ENCODE peak calls at places on chromosomes 16 and 17, in nine cellular contexts. N is ovary; A is left lung; H is Panc1; Q is GM23338; C is esophagus squamous epithelium; D is colonic mucosa; K is CD8-positive, alpha-beta memory T cell; V is fibroblast of lung. T is an unnamed sample.
A peak's percentile ranks its signal among the peaks of the same experiment; 100 is the strongest.

GRCh38 chr17:46086821-46087220 is 87.8 kb downstream of the STH start:
- DNase-seq in N (no peak), A (no peak), H (no peak), Q (no peak), C (no peak), D (no peak), K (no peak), V (no peak), T (no peak)

GRCh38 chr16:73092236-73092781 is 44.4 kb upstream of the ZFHX3 start:
- DNase-seq in N (no peak), A (no peak), H (no peak), Q (no peak), C (no peak), D (no peak), K (no peak), V (no peak), T (no peak)

GRCh38 chr16:29742683-29743275 is 3.0 kb downstream of the C16orf54 start:
- DNase-seq in N (no peak), A (no peak), H (no peak), Q (no peak), C (no peak), D (peak; percentile 45), K (peak; percentile 44), V (no peak), T (no peak)

GRCh38 chr17:40680998-40681397 is 16.0 kb upstream of the KRT222 start:
- DNase-seq in N (no peak), A (no peak), H (no peak), Q (no peak), C (no peak), D (no peak), K (no peak), V (no peak), T (no peak)

GRCh38 chr17:42518046-42518754 is 17.8 kb upstream of the NAGLU start:
- DNase-seq in N (peak; percentile 83), A (peak; percentile 81), H (peak; percentile 69), Q (no peak), C (no peak), D (peak; percentile 87), K (no peak), V (peak; percentile 97), T (peak; percentile 10)

GRCh38 chr17:18968945-18969887 is 17.3 kb downstream of the SLC5A10 start:
- DNase-seq in N (no peak), A (peak; percentile 48), H (no peak), Q (no peak), C (no peak), D (peak; percentile 93), K (no peak), V (peak; percentile 16), T (peak; percentile 77)

GRCh38 chr16:70298988-70299938 is at the start of gene DDX19B:
- DNase-seq in N (peak; percentile 80), A (peak; percentile 87), H (no peak), Q (peak; percentile 85), C (peak; percentile 33), D (peak; percentile 85), K (peak; percentile 57), V (peak; percentile 72), T (peak; percentile 89)

GRCh38 chr16:89687092-89687940 is 827 bp downstream of the CDK10 start:
- DNase-seq in N (no peak), A (no peak), H (no peak), Q (peak; percentile 59), C (no peak), D (peak; percentile 93), K (no peak), V (peak; percentile 67), T (peak; percentile 83)

GRCh38 chr16:50323335-50324011 is 45.3 kb downstream of the BRD7 start:
- DNase-seq in N (no peak), A (no peak), H (peak; percentile 8), Q (no peak), C (no peak), D (no peak), K (peak; percentile 25), V (peak; percentile 42), T (no peak)

GRCh38 chr17:34499576-34499975 is 79.8 kb upstream of the TMEM132E start:
- DNase-seq in N (no peak), A (no peak), H (no peak), Q (peak; percentile 91), C (no peak), D (no peak), K (no peak), V (peak; percentile 13), T (peak; percentile 73)

GRCh38 chr17:39867084-39867890 is 715 bp upstream of the ZPBP2 start:
- DNase-seq in N (no peak), A (no peak), H (no peak), Q (no peak), C (no peak), D (no peak), K (peak; percentile 35), V (no peak), T (no peak)

GRCh38 chr17:74119049-74119580 is 84.4 kb upstream of the RPL38 start:
- DNase-seq in N (no peak), A (no peak), H (no peak), Q (no peak), C (no peak), D (no peak), K (no peak), V (no peak), T (no peak)

GRCh38 chr17:50954641-50955121 is 88.5 kb upstream of the TOB1 start:
- DNase-seq in N (no peak), A (no peak), H (no peak), Q (no peak), C (no peak), D (no peak), K (no peak), V (no peak), T (peak; percentile 54)

GRCh38 chr17:27782791-27783206 is 17.5 kb downstream of the NOS2 start:
- DNase-seq in N (no peak), A (no peak), H (no peak), Q (no peak), C (no peak), D (no peak), K (no peak), V (no peak), T (no peak)

GRCh38 chr16:11670171-11671131 is 2.2 kb downstream of the SNN start:
- DNase-seq in N (peak; percentile 44), A (no peak), H (no peak), Q (no peak), C (no peak), D (no peak), K (peak; percentile 62), V (no peak), T (peak; percentile 66)

GRCh38 chr16:88687254-88687576 is 908 bp upstream of the SNAI3 start:
- DNase-seq in N (no peak), A (no peak), H (no peak), Q (no peak), C (no peak), D (no peak), K (no peak), V (no peak), T (no peak)

GRCh38 chr17:47368262-47368661 is 44.5 kb downstream of the EFCAB13 start:
- DNase-seq in N (no peak), A (no peak), H (no peak), Q (no peak), C (no peak), D (no peak), K (no peak), V (no peak), T (no peak)

GRCh38 chr17:32771396-32771795 is 105.5 kb downstream of the MYO1D start:
- DNase-seq in N (no peak), A (no peak), H (peak; percentile 33), Q (no peak), C (no peak), D (no peak), K (no peak), V (no peak), T (no peak)

GRCh38 chr17:77124192-77124908 is 16.4 kb upstream of the SEC14L1 start:
- DNase-seq in N (no peak), A (peak; percentile 60), H (peak; percentile 69), Q (no peak), C (no peak), D (no peak), K (no peak), V (peak; percentile 85), T (no peak)

DNA sequence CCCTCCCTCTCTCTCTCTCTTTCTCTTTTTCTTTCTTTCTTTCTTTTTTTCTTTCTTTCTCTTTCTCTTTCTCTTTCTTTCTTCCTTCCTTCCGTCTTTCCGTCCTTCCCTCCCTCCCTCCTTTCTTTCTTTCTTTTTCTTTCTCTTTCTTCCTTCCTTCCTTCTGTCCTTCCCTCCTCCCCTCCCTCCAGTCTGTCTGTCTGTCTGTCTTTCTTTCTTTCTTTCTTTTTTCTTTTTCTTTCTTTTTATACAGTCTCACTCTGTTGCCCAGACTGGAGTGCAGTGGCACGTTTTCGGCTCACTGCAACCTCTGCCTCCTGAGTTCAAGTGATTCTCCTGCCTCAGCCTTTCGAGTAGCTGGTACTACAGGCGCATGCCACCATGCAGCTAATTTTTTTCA is 14.4 kb downstream of the CA4 start:
- DNase-seq in N (no peak), A (no peak), H (no peak), Q (no peak), C (no peak), D (no peak), K (no peak), V (no peak), T (no peak)
- H3K4me3 ChIP-seq in N (no peak overlapping the region), A (no peak overlapping the region), H (no peak overlapping the region), Q (no peak overlapping the region), C (no peak overlapping the region), D (no peak overlapping the region), K (no peak overlapping the region), V (no peak overlapping the region), T (no peak overlapping the region)

GRCh38 chr17:48570325-48571023 is 7.7 kb downstream of the HOXB4 start:
- DNase-seq in N (no peak), A (no peak), H (no peak), Q (no peak), C (no peak), D (no peak), K (no peak), V (peak; percentile 70), T (peak; percentile 69)
- H3K27me3 ChIP-seq in N (no peaks in the 10 kb centered on the region), A (peaks cover 46% of the 10 kb centered on the region), H (no peaks in the 10 kb centered on the region), Q (peaks cover 100% of the 10 kb centered on the region), C (peaks cover 99% of the 10 kb centered on the region), D (no peaks in the 10 kb centered on the region), K (no peaks in the 10 kb centered on the region), V (no peaks in the 10 kb centered on the region), T (peaks cover 100% of the 10 kb centered on the region)

DNA sequence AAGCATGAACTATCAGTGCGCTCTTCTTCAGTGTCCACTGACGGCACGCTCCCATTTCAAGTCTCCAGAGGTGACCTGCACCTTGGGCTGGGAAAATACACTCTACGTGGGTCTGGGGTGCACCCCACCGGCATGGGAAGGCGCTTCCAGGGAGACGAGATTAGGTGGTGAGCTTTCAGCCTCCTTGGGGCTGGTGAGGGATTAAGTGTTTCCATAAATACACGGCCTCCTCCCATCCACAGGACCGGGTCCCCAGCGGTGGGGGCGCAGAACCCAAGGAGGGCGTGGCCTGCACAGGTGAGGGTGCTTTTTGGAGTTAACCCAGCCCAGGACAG is 1.2 kb downstream of the C16orf74 start:
- DNase-seq in N (no peak), A (no peak), H (no peak), Q (no peak), C (no peak), D (no peak), K (no peak), V (no peak), T (peak; percentile 72)
- H3K4me3 ChIP-seq in N (peak overlapping the region; percentile 37), A (no peak overlapping the region), H (peak overlapping the region; percentile 51), Q (peak overlapping the region; percentile 87), C (peak overlapping the region; percentile 49), D (no peak overlapping the region), K (no peak overlapping the region), V (peak overlapping the region; percentile 59), T (peak overlapping the region; percentile 63)

DNA sequence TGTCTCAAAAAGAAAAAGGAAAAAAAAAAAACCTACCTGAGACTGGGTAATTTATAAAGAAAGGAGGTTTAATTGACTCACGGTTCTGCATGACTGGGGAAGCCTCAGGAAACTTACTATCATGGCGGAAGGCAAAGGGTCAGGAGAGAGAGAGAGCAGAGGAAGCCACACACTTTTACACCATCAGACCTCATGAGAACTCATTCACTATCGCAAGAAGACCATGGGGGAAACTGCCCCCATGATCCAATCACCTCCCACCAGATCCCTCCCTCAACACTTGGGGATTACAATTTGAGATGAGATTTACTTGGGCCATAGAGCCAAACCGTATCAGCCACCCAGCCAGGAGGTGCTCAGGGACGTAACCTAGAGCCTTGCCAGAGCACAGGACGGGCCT is 20.8 kb downstream of the NAGPA start:
- DNase-seq in N (no peak), A (no peak), H (no peak), Q (no peak), C (no peak), D (no peak), K (no peak), V (no peak), T (no peak)
- H3K27me3 ChIP-seq in N (no peaks in the 10 kb centered on the region), A (no peaks in the 10 kb centered on the region), H (no peaks in the 10 kb centered on the region), Q (no peaks in the 10 kb centered on the region), C (peaks cover 11% of the 10 kb centered on the region), D (no peaks in the 10 kb centered on the region), K (no peaks in the 10 kb centered on the region), V (peaks cover 11% of the 10 kb centered on the region), T (no peaks in the 10 kb centered on the region)